ENCODE peak calls at places on chromosomes 13 and 19, in seven cellular contexts. V is K562, N is GM23338, J is SK-N-SH, T is HCT116, M is GM12878, P is HepG2. K is an unnamed sample. For H3K4me1, the result is how much of the 10 kb centered on the place peaks cover.

GRCh38 chr19:51784922-51785690 is 9.9 kb upstream of the FPR3 start:
- DNase-seq in V (peak), J (no peak), P (no peak), N (peak), T (no peak), M (peak), K (no peak)

GRCh38 chr13:108200781-108201398 is 14.4 kb downstream of the LIG4 start:
- DNase-seq in J (no peak), T (no peak), N (no peak), P (no peak), V (no peak), M (no peak), K (no peak)

GRCh38 chr13:88189724-88190123 is 518.6 kb downstream of the SLITRK5 start:
- DNase-seq in P (no peak), M (no peak), N (no peak), T (no peak), J (no peak), V (no peak), K (no peak)

GRCh38 chr19:16771618-16772017 is 52.0 kb downstream of the NWD1 start:
- DNase-seq in P (peak), J (peak), V (peak), N (peak), M (peak), T (peak), K (peak)

GRCh38 chr13:43153436-43154082 is 130.2 kb downstream of the DNAJC15 start:
- DNase-seq in T (no peak), M (no peak), N (no peak), V (no peak), P (no peak), J (no peak), K (no peak)

GRCh38 chr19:8000298-8001038 is 5.0 kb downstream of the ELAVL1 start:
- DNase-seq in T (no peak), V (no peak), M (no peak), P (no peak), N (no peak), J (no peak), K (no peak)

GRCh38 chr19:28039677-28040381 is 1173.1 kb downstream of the UQCRFS1 start:
- DNase-seq in M (no peak), P (no peak), T (no peak), N (no peak), J (no peak), V (no peak), K (no peak)

GRCh38 chr19:45323671-45324081 is 1.0 kb upstream of the CKM start:
- DNase-seq in M (no peak), T (no peak), N (peak), P (no peak), J (peak), V (no peak), K (no peak)

GRCh38 chr13:109667754-109668360 is 118.5 kb downstream of the IRS2 start:
- DNase-seq in P (no peak), J (peak), T (no peak), V (no peak), N (no peak), M (no peak), K (no peak)

GRCh38 chr19:4077800-4078683 is 11.3 kb upstream of the ZBTB7A start:
- DNase-seq in P (no peak), N (peak), J (no peak), V (peak), M (no peak), T (no peak), K (no peak)

GRCh38 chr13:25247345-25247744 is 39.9 kb downstream of the MTMR6 start:
- DNase-seq in N (no peak), J (no peak), T (no peak), M (no peak), P (no peak), V (no peak), K (no peak)

GRCh38 chr13:74987124-74987690 is 494.8 kb downstream of the TBC1D4 start:
- DNase-seq in M (no peak), P (no peak), N (no peak), T (no peak), V (no peak), J (no peak), K (no peak)

GRCh38 chr19:507286-508203 is at the start of gene TPGS1:
- DNase-seq in P (peak), V (peak), J (peak), M (no peak), T (peak), N (peak), K (no peak)
- H3K4me1 ChIP-seq in P (under half), V (half or more), J (under half), M (under half), T (under half), N (under half), K (under half)

DNA sequence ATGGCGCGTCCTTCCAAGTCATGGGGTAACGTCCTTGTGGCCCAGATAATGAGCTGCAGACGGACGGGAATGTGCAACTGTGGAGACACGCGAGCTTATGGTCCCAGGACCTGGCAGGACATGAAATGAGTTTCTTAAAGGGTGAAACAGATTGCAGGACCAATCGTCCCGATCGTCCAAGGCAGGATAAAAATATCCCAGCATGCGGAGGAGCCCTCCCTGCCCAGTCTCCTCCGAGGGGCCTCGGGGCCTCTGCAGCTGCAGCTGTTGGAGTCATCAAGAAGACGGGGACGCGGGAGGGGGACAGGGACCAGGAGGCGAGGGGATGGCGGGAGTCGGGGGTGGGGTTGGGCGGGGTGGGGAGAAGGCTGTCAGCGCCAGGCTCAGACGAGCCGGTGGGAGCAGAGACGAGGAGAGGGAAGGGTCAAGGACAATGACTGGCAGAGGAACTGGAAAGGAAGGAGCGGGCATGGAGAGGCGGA is 14.4 kb upstream of the GARIN5A start:
- DNase-seq in J (no peak), M (no peak), P (no peak), V (no peak), T (no peak), N (no peak), K (no peak)
- TF ChIP-seq POLR2AphosphoS5 in J (no peak), M (no peak), P (no peak), V (no peak), T (no peak), N (no peak), K (no peak)

DNA sequence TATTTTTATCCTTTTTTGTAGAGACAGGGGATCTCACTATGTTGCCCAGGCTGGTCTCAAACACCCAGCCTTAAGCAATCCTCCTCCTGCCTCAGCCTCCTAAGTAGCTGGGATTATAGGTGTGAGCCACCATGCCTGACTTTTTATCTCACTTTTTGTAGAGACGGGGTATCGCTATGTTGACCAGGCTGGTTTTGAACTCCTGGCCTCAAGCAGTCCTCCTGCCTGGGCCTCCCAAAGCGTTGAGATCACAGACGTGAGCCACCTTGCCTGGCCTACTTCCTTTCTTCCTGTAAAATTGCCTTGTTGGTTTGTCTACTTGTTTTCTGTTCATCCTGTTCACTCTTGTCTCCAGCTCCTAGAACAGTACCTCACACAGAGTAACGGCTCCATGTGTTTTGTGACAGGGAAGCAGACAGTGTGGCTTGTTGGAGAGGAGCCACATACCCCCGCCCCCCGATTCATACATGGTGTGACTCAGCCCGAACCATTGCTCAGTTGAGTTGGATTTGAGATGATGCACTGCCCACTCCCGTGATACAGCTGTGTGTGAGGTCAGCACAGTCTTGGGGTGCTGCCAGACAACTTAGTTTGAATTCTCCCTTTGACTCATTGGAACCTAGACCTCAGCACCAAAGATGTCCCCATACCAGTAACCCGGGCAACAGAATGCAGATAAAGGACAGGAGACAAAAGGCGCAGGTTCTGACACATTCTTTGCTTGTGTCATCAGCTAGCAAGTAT is 34.2 kb downstream of the GPR42 start:
- DNase-seq in P (peak), M (peak), V (peak), T (no peak), N (peak), J (no peak), K (no peak)
- TF ChIP-seq REST in P (no peak), M (no peak), V (no peak), T (no peak), N (no peak), J (no peak), K (no peak)

DNA sequence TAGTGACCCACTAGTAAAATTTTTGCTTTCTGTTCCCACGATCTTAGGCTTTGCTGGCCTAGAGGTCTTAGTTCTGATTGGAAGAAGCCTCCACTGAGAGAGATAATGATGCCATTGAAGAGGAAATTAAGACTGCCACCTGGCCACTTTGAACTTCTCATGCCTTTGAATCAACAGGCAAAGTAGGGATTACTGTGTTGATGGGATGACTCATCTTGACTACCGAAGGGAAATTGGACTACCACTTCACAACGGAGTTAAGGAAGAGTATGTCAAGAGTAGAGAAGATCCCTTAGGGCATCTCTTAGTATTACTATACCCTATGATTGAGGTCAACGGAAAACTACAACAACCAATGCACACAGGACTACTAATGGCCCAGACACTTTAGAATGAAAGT is 12.7 kb upstream of the FREM2 start:
- DNase-seq in M (no peak), J (no peak), V (no peak), N (peak), T (no peak), P (no peak), K (no peak)
- H3K4me1 ChIP-seq in M (under half), J (under half), V (under half), N (under half), T (under half), P (under half), K (under half)

K was measured in Panc1.